ENCODE peak calls at places on chromosomes 7 and 10, in four cellular contexts. O is AG09309, Y is brain microvascular endothelial cell, B is bronchial epithelial cell. U is an unnamed sample.

GRCh38 chr10:114682532-114682931 is 24.5 kb upstream of the ABLIM1 start:
- DNase-seq in B (no peak), Y (no peak), O (no peak), U (no peak)

GRCh38 chr7:79781716-79782115 is 328.2 kb upstream of the MAGI2 start:
- DNase-seq in O (no peak), Y (peak), B (no peak), U (no peak)

GRCh38 chr7:92076509-92076908 is 57.8 kb downstream of the CYP51A1 start:
- DNase-seq in B (peak), O (no peak), Y (no peak), U (no peak)

GRCh38 chr7:20560325-20561180 is 54.9 kb upstream of the ABCB5 start:
- DNase-seq in O (no peak), Y (no peak), B (no peak), U (no peak)

GRCh38 chr7:80047856-80048459 is 86.7 kb upstream of the GNAI1 start:
- DNase-seq in Y (no peak), O (no peak), B (peak), U (no peak)

GRCh38 chr7:156158693-156159092 is 346.4 kb upstream of the SHH start:
- DNase-seq in O (no peak), B (no peak), Y (no peak), U (no peak)

GRCh38 chr7:142440219-142441073 is 182.6 kb upstream of the PRSS58 start:
- DNase-seq in O (no peak), Y (peak), B (peak), U (no peak)

GRCh38 chr7:36289833-36290661 is 99.6 kb upstream of the ANLN start:
- DNase-seq in B (peak), Y (no peak), O (no peak), U (no peak)

GRCh38 chr7:148037049-148037448 is 553.5 kb upstream of the C7orf33 start:
- DNase-seq in Y (no peak), O (no peak), B (no peak), U (no peak)

GRCh38 chr7:50315193-50315592 is 10.7 kb downstream of the IKZF1 start:
- DNase-seq in O (no peak), Y (no peak), B (no peak), U (no peak)

GRCh38 chr10:53843691-53844362 is 957.2 kb downstream of the PCDH15 start:
- DNase-seq in Y (no peak), B (peak), O (no peak), U (no peak)

GRCh38 chr10:131452926-131453771 is 141.6 kb upstream of the TCERG1L start:
- DNase-seq in Y (no peak), O (no peak), B (no peak), U (peak)

GRCh38 chr7:81206217-81206616 is 287.4 kb upstream of the SEMA3C start:
- DNase-seq in B (no peak), O (no peak), Y (no peak), U (no peak)

GRCh38 chr10:29200280-29200679 is 88.6 kb upstream of the LYZL1 start:
- DNase-seq in B (no peak), Y (no peak), O (no peak), U (no peak)

GRCh38 chr10:98667081-98667480 is 220.3 kb upstream of the HPS1 start:
- DNase-seq in B (no peak), O (no peak), Y (no peak), U (no peak)

GRCh38 chr10:24513155-24513554 is 210.5 kb downstream of the ARHGAP21 start:
- DNase-seq in O (no peak), Y (peak), B (peak), U (peak)

GRCh38 chr7:128843938-128844621 is 13.9 kb downstream of the FLNC start:
- DNase-seq in Y (no peak), O (no peak), B (no peak), U (no peak)

GRCh38 chr7:50446542-50446960 is 3.6 kb downstream of the FIGNL1 start:
- DNase-seq in O (peak), Y (peak), B (peak), U (no peak)

GRCh38 chr10:79023489-79024162 is 45.1 kb upstream of the ZMIZ1 start:
- DNase-seq in Y (no peak), B (no peak), O (no peak), U (no peak)

GRCh38 chr10:102540023-102540422 is 36.3 kb downstream of the SUFU start:
- DNase-seq in O (no peak), Y (peak), B (peak), U (no peak)

GRCh38 chr7:133704436-133704835 is 422.7 kb upstream of the LRGUK start:
- DNase-seq in O (no peak), Y (peak), B (peak), U (no peak)

GRCh38 chr10:21172774-21173432 is 275.8 kb upstream of the NEBL start:
- DNase-seq in Y (no peak), B (no peak), O (no peak), U (peak)

GRCh38 chr7:79307376-79307775 is 146.1 kb downstream of the MAGI2 start:
- DNase-seq in Y (no peak), B (no peak), O (no peak), U (no peak)

GRCh38 chr7:98870071-98870651 is 347 bp upstream of the TMEM130 start:
- DNase-seq in B (peak), O (no peak), Y (no peak), U (peak)

GRCh38 chr10:100000109-100000502 is 9.6 kb downstream of the DNMBP start:
- DNase-seq in Y (no peak), O (no peak), B (no peak), U (no peak)

GRCh38 chr7:1856966-1857441 is 186.9 kb downstream of the ELFN1 start:
- DNase-seq in B (no peak), Y (no peak), O (no peak), U (no peak)

GRCh38 chr10:105063796-105064195 is 422.7 kb downstream of the SORCS3 start:
- DNase-seq in Y (no peak), O (no peak), B (peak), U (peak)

GRCh38 chr10:6059506-6059905 is 2.7 kb downstream of the IL2RA start:
- DNase-seq in Y (no peak), B (no peak), O (no peak), U (no peak)

GRCh38 chr10:97291357-97292096 is 910 bp downstream of the ARHGAP19 start:
- DNase-seq in O (no peak), Y (no peak), B (no peak), U (no peak)

GRCh38 chr7:112898432-112899290 is 108.5 kb upstream of the TMEM168 start:
- DNase-seq in O (peak), Y (peak), B (peak), U (peak)

GRCh38 chr7:131255242-131255641 is 72.4 kb upstream of the MKLN1 start:
- DNase-seq in Y (no peak), B (no peak), O (no peak), U (no peak)

GRCh38 chr10:109784236-109784635 is 139.1 kb downstream of the XPNPEP1 start:
- DNase-seq in O (no peak), B (peak), Y (no peak), U (no peak)

GRCh38 chr7:8129323-8129659 is 132.7 kb downstream of the ICA1 start:
- DNase-seq in B (no peak), Y (no peak), O (no peak), U (no peak)

GRCh38 chr10:29120216-29120615 is 168.7 kb upstream of the LYZL1 start:
- DNase-seq in B (peak), Y (peak), O (peak), U (no peak)

GRCh38 chr10:96863922-96864543 is 31.9 kb downstream of the LCOR start:
- DNase-seq in O (no peak), B (peak), Y (no peak), U (no peak)

GRCh38 chr10:62610649-62611229 is 193.8 kb upstream of the ADO start:
- DNase-seq in O (no peak), Y (peak), B (peak), U (peak)

GRCh38 chr7:3426064-3426463 is 125.0 kb downstream of the SDK1 start:
- DNase-seq in B (no peak), O (no peak), Y (no peak), U (no peak)

GRCh38 chr10:44975487-44976331 is 2.9 kb downstream of the DEPP1 start:
- DNase-seq in O (no peak), Y (peak), B (peak), U (peak)

GRCh38 chr10:112528235-112528634 is 81.2 kb downstream of the VTI1A start:
- DNase-seq in B (no peak), O (no peak), Y (no peak), U (no peak)

GRCh38 chr10:112525215-112525614 is 78.2 kb downstream of the VTI1A start:
- DNase-seq in O (no peak), B (peak), Y (no peak), U (no peak)

GRCh38 chr10:112526130-112526529 is 79.1 kb downstream of the VTI1A start:
- DNase-seq in Y (no peak), B (peak), O (no peak), U (no peak)

GRCh38 chr10:112524637-112525036 is 77.6 kb downstream of the VTI1A start:
- DNase-seq in O (no peak), Y (no peak), B (no peak), U (no peak)

DNA sequence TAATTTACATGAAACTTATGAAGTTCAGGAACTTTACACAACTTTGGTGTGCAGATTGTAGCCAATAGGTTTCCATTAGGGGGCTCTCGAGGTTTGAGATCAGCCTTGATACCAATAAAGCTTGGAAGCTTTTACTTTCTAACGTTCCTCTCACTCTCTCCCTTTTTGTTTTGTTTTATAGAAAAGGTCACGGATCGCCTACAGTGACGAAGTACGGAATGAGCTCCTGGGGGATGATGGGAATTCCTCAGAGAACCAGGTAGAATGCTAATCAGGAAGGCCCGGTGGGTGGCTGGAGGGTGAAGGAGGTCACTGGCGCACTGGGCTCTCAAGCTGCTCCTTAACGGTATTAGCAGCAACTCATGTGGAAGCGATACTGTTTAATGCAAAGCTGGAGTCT is 79.9 kb downstream of the VTI1A start:
- DNase-seq in O (no peak), Y (no peak), B (no peak), U (no peak)
- TF ChIP-seq CTCF in O (no peak), Y (no peak), B (no peak), U (no peak)

GRCh38 chr10:69741252-69741651 is 60.5 kb upstream of the COL13A1 start:
- DNase-seq in O (no peak), B (no peak), Y (no peak), U (no peak)

GRCh38 chr10:69741671-69742355 is 59.9 kb upstream of the COL13A1 start:
- DNase-seq in B (no peak), O (no peak), Y (no peak), U (no peak)

GRCh38 chr10:69744971-69745370 is 56.7 kb upstream of the COL13A1 start:
- DNase-seq in O (no peak), Y (no peak), B (peak), U (no peak)

GRCh38 chr10:69742356-69742695 is 59.4 kb upstream of the COL13A1 start:
- DNase-seq in B (no peak), O (no peak), Y (no peak), U (no peak)

DNA sequence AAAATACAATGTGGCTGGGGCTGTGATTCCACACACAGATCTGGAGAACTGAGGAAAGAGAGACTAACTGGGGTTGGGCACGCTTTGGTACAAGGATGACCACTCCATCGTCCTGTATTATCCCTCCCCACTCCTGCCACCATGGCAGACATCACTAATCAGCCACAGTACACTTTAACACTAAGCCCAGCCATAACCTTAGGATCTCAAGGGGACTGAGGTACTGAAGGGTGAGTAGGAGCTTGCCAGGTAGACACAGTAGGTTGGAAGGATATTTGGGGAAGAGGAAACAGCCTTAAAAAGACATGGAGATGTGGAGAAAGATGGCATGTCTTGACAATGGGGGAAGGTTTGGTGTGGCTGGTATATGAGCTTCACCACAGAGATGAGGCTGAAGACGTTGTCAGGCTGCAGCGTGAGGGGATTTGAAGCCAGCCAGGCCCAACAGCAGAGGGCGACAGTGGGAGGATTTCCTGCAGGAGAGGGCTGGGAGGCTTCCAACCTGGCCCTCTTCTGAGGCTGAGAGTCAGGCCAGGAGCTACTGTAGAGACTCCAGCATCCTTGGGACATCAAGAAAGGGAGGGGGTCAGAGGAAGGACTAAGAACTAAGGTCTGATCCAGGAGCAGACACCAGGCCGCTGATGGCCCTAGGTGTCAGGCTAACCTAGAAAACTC is 58.6 kb upstream of the COL13A1 start:
- DNase-seq in O (no peak), B (no peak), Y (peak), U (peak)
- TF ChIP-seq CTCF in O (peak), B (peak), Y (peak), U (peak)

GRCh38 chr7:47438411-47439029 is 143.4 kb downstream of the TNS3 start:
- DNase-seq in O (no peak), Y (no peak), B (no peak), U (no peak)

GRCh38 chr7:47439181-47439667 is 142.7 kb downstream of the TNS3 start:
- DNase-seq in B (no peak), O (no peak), Y (no peak), U (no peak)

GRCh38 chr7:47440320-47440719 is 141.6 kb downstream of the TNS3 start:
- DNase-seq in O (no peak), Y (no peak), B (no peak), U (no peak)

GRCh38 chr7:47432988-47433895 is 148.7 kb downstream of the TNS3 start:
- DNase-seq in Y (no peak), B (peak), O (no peak), U (no peak)

GRCh38 chr7:47435889-47436312 is 146.0 kb downstream of the TNS3 start:
- DNase-seq in O (peak), B (peak), Y (peak), U (peak)
- TF ChIP-seq CTCF in O (peak), B (peak), Y (peak), U (peak)

GRCh38 chr10:101287922-101288638 is 58.8 kb upstream of the LBX1 start:
- DNase-seq in Y (no peak), O (no peak), B (no peak), U (peak)
- TF ChIP-seq CTCF in Y (peak), O (peak), B (peak), U (peak)

DNA sequence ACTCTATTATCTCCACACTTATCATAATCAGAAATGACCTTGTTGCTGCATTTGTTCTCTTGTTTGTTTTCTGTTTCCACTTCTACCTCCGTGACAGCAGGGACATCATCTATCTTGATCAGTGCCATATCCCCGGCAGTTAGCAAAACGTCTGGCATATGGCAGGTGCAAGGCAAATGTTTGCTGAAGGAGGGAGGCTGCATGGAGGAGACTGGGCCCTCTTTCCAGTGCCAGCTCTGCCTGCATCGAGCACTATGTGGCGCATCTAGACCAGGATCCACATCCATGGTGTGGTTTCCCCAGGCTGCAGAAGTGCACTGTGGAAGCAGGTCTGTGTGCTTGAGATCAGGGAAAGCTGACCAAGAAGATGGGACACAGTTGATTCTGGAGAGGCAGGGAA is 181.2 kb downstream of the KCNMA1 start:
- DNase-seq in Y (no peak), O (no peak), B (no peak), U (no peak)
- TF ChIP-seq CTCF in Y (no peak), O (peak), B (no peak), U (no peak)

DNA sequence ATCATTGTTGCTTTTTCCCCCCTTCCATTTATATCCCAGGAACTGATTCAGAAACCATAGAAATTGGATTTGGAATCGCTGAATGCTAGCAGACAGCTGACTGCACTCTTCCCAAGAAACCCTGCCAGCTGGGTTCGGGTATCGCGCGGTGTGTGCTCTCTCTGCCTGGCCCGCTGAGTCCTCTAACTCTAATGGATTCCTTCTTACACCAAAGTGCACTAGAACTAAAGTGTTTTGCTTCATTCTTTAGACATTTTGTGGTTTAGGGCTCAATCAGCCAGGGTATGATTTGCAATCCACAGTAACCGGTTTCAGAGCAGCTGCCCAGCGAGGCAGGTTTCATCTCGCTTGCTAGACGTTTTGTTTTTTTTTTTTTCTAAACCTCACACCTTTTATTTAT is 92.2 kb downstream of the EGFR start:
- DNase-seq in Y (no peak), B (peak), O (no peak), U (no peak)
- TF ChIP-seq CTCF in Y (no peak), B (no peak), O (no peak), U (no peak)

GRCh38 chr10:127415901-127416630 is 133.0 kb upstream of the NPS start:
- DNase-seq in Y (no peak), B (no peak), O (no peak), U (no peak)

GRCh38 chr10:127417031-127417430 is 132.1 kb upstream of the NPS start:
- DNase-seq in Y (no peak), O (no peak), B (no peak), U (no peak)

GRCh38 chr10:127420138-127420684 is 128.9 kb upstream of the NPS start:
- DNase-seq in Y (no peak), B (no peak), O (no peak), U (no peak)

GRCh38 chr10:127417686-127418415 is 131.3 kb upstream of the NPS start:
- DNase-seq in Y (no peak), B (no peak), O (no peak), U (no peak)

DNA sequence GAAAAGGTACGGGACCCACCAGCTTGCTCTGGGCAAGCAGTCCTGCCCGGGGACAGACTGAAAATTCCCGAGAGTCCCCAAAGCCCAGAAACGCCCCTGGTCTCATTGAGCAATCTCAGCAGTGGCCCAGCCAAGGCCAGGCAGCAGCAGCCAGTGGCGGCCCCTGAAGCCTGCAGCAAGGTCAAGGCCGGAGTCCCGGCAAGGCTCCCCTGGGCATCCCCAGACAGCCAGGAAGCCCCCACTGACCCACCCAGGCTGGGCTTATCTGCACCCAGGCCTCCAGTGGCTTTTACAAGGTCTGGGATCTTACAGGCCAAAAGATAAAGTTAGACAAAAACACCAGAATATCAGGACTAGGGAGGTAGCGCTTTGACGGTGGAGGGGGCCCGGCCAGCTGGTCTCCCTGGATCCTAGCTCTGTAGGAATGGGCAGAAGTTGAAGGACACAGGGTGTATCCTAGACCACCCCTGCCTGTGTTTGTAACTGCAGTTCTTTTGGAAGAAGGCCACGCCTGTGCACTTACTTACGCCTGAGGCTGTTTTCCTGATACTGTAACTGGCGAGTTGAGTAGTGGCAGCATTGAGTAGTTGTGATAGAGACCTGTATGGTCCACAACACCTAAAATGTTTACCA is 130.5 kb upstream of the NPS start:
- DNase-seq in B (no peak), O (no peak), Y (no peak), U (no peak)
- TF ChIP-seq CTCF in B (no peak), O (no peak), Y (no peak), U (no peak)